ENCODE peak calls at places on chromosomes 11 and 22, in four cellular contexts. R is HCT116, P is HL-60, X is tibial nerve. Q is an unnamed sample.

GRCh38 chr11:74493816-74494630 is 499 bp upstream of the LIPT2 start:
- DNase-seq in R (peak), P (no peak), X (no peak), Q (peak)

GRCh38 chr11:117986981-117987495 is 844 bp downstream of the IL10RA start:
- DNase-seq in R (no peak), P (peak), X (no peak), Q (no peak)

GRCh38 chr11:35063453-35063852 is 75.5 kb upstream of the CD44 start:
- DNase-seq in R (no peak), P (no peak), X (no peak), Q (no peak)

GRCh38 chr11:67700548-67701262 is 26.3 kb upstream of the ALDH3B2 start:
- DNase-seq in R (no peak), P (no peak), X (no peak), Q (no peak)

GRCh38 chr11:64661146-64661545 is 61.9 kb downstream of the NRXN2 start:
- DNase-seq in R (no peak), P (no peak), X (no peak), Q (peak)

GRCh38 chr22:22810018-22810427 is 77.6 kb upstream of the IGLL5 start:
- DNase-seq in R (peak), P (peak), X (no peak), Q (no peak)

GRCh38 chr11:14618060-14618459 is 25.5 kb upstream of the PDE3B start:
- DNase-seq in R (no peak), P (no peak), X (no peak), Q (no peak)

GRCh38 chr11:33869511-33870422 is 22.1 kb downstream of the LMO2 start:
- DNase-seq in R (no peak), P (peak), X (no peak), Q (no peak)

GRCh38 chr11:85826096-85826855 is 15.3 kb upstream of the SYTL2 start:
- DNase-seq in R (no peak), P (peak), X (no peak), Q (peak)

GRCh38 chr11:106456651-106457050 is 379.2 kb downstream of the AASDHPPT start:
- DNase-seq in R (no peak), P (no peak), X (no peak), Q (peak)

GRCh38 chr11:132504501-132505041 is 1027.7 kb downstream of the OPCML start:
- DNase-seq in R (no peak), P (no peak), X (no peak), Q (no peak)

GRCh38 chr11:12802418-12803085 is 128.3 kb downstream of the TEAD1 start:
- DNase-seq in R (peak), P (no peak), X (no peak), Q (peak)

GRCh38 chr11:95231881-95232605 is 1.0 kb upstream of the SESN3 start:
- DNase-seq in R (no peak), P (peak), X (peak), Q (peak)

GRCh38 chr11:96109265-96110030 is 185.5 kb upstream of the MTMR2 start:
- DNase-seq in R (no peak), P (no peak), X (no peak), Q (no peak)

GRCh38 chr22:40322818-40323447 is 23.4 kb upstream of the ADSL start:
- DNase-seq in R (no peak), P (no peak), X (no peak), Q (no peak)

GRCh38 chr11:67158241-67158640 is 39.2 kb downstream of the KDM2A start:
- DNase-seq in R (no peak), P (no peak), X (no peak), Q (no peak)

GRCh38 chr22:44042822-44043221 is 18.7 kb downstream of the PARVB start:
- DNase-seq in R (no peak), P (no peak), X (no peak), Q (no peak)

GRCh38 chr11:118621898-118622375 is 14.5 kb downstream of the PHLDB1 start:
- DNase-seq in R (no peak), P (no peak), X (no peak), Q (no peak)

GRCh38 chr11:10657308-10658271 is 36.0 kb downstream of the IRAG1 start:
- DNase-seq in R (no peak), P (no peak), X (no peak), Q (peak)

GRCh38 chr11:118606844-118607228 is 579 bp upstream of the PHLDB1 start:
- DNase-seq in R (no peak), P (no peak), X (no peak), Q (no peak)

GRCh38 chr11:79702303-79702702 is 261.5 kb upstream of the TENM4 start:
- DNase-seq in R (no peak), P (no peak), X (no peak), Q (no peak)

GRCh38 chr11:45158210-45158644 is 11.8 kb downstream of the PRDM11 start:
- DNase-seq in R (no peak), P (no peak), X (no peak), Q (no peak)

GRCh38 chr22:46303347-46303965 is 6.8 kb downstream of the GTSE1 start:
- DNase-seq in R (no peak), P (no peak), X (no peak), Q (no peak)

GRCh38 chr22:17761145-17761488 is 13.2 kb downstream of the BID start:
- DNase-seq in R (no peak), P (no peak), X (no peak), Q (no peak)

GRCh38 chr22:50068096-50068495 is 10.0 kb upstream of the TTLL8 start:
- DNase-seq in R (no peak), P (no peak), X (no peak), Q (no peak)

GRCh38 chr22:50064453-50064852 is 6.4 kb upstream of the TTLL8 start:
- DNase-seq in R (no peak), P (no peak), X (no peak), Q (no peak)

GRCh38 chr22:50063589-50064393 is 5.7 kb upstream of the TTLL8 start:
- DNase-seq in R (no peak), P (no peak), X (no peak), Q (no peak)

GRCh38 chr22:50070366-50070765 is 12.3 kb upstream of the TTLL8 start:
- DNase-seq in R (no peak), P (no peak), X (no peak), Q (no peak)

GRCh38 chr22:50067244-50067643 is 9.1 kb upstream of the TTLL8 start:
- DNase-seq in R (no peak), P (no peak), X (no peak), Q (no peak)
- H3K4me3 ChIP-seq in R (no peak), P (no peak), X (no peak), Q (no peak)

GRCh38 chr22:37744589-37744988 is 47.7 kb downstream of the TRIOBP start:
- DNase-seq in R (no peak), P (no peak), X (no peak), Q (no peak)
- TF ChIP-seq CTCF in R (peak), P (no peak), X (no peak), Q (peak)

GRCh38 chr11:130848361-130849214 is 67.7 kb downstream of the SNX19 start:
- DNase-seq in R (no peak), P (no peak), X (no peak), Q (no peak)

GRCh38 chr11:130850185-130850944 is 65.9 kb downstream of the SNX19 start:
- DNase-seq in R (no peak), P (no peak), X (no peak), Q (no peak)

GRCh38 chr11:130849215-130849568 is 67.1 kb downstream of the SNX19 start:
- DNase-seq in R (no peak), P (no peak), X (no peak), Q (no peak)

GRCh38 chr11:130847517-130847916 is 68.8 kb downstream of the SNX19 start:
- DNase-seq in R (peak), P (no peak), X (no peak), Q (peak)

GRCh38 chr11:130846606-130847005 is 69.7 kb downstream of the SNX19 start:
- DNase-seq in R (no peak), P (no peak), X (no peak), Q (no peak)
- H3K4me3 ChIP-seq in R (no peak), P (no peak), X (no peak), Q (no peak)

GRCh38 chr11:31641477-31642062 is 132.0 kb downstream of the ELP4 start:
- DNase-seq in R (peak), P (no peak), X (no peak), Q (no peak)
- TF ChIP-seq CTCF in R (peak), P (no peak), X (no peak), Q (peak)

GRCh38 chr11:114077482-114078305 is 18.2 kb downstream of the ZBTB16 start:
- DNase-seq in R (no peak), P (peak), X (no peak), Q (no peak)
- H3K4me3 ChIP-seq in R (no peak), P (no peak), X (no peak), Q (no peak)

GRCh38 chr22:26377170-26377825 is 51.8 kb upstream of the ASPHD2 start:
- DNase-seq in R (no peak), P (peak), X (no peak), Q (no peak)
- TF ChIP-seq CTCF in R (no peak), P (no peak), X (no peak), Q (peak)

DNA sequence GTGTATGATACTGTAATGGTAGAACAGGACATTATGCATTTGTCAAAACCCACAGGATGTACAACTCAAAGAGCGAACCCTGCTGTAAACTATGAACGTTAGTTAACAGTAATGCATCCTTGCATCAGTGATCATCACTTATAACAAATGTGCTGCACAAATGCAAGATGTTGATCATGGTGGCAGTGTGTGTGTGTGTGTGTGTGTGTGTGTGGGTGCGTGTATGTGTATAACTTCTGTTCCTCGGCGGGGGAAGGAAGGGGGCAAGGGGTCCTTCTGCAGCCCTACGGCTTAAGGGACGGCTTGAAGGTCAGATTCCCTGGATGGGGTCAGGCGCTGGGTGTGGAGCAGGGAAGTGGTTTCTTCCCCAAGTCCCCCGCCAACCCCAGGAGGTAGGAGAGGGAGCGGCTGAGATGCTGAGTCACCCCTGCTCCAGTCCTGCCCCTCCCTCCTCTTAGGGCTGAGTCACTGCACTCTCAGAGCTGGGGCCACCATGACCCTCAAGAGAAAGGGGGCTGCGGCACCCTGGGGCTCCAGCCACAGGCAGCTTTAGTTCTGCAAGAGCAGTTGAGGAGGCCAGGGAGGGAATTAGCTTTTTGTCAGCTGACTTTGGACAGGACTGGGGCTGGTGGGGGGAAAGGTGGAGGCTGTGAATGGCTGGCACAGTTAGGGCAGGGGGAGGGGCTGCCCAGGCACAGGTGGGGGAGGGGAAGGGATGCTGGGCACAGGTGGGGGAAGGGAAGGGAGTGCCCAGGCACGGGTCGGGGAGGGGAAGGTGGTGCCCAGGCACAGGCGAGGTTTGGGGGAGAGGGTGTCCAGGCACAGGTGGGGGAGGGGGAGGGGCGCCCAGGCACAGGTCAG is 8.8 kb upstream of the CTSD start:
- DNase-seq in R (peak), P (peak), X (no peak), Q (peak)
- H3K4me3 ChIP-seq in R (peak), P (peak), X (no peak), Q (peak)

Q was measured in brain microvascular endothelial cell.